ENCODE peak calls at places on chromosomes 11 and 22, in seven cellular contexts. Z is IMR-90, P is Peyer's patch, J is body of pancreas, Q is ovary, D is breast epithelium, A is A549. C is an unnamed sample.
A peak's percentile ranks its signal among the peaks of the same experiment; 100 is the strongest.

GRCh38 chr11:88303037-88303436 is 34.5 kb downstream of the CTSC start:
- DNase-seq in Z (no peak), J (no peak), A (no peak), Q (no peak), D (no peak), P (no peak), C (no peak)

GRCh38 chr22:38982008-38982927 is at the start of gene APOBEC3B:
- DNase-seq in J (no peak), Z (peak; percentile 95), D (peak; percentile 84), Q (peak; percentile 87), A (peak; percentile 91), P (peak; percentile 95), C (peak; percentile 94)

GRCh38 chr11:1053121-1053901 is 16.8 kb upstream of the MUC6 start:
- DNase-seq in Q (peak; percentile 35), A (no peak), P (no peak), D (no peak), J (no peak), Z (no peak), C (no peak)

GRCh38 chr11:111795333-111795985 is 29.3 kb upstream of the PPP2R1B start:
- DNase-seq in A (no peak), J (no peak), Z (peak; percentile 82), D (no peak), P (no peak), Q (no peak), C (no peak)

GRCh38 chr11:106480581-106481185 is 403.2 kb downstream of the AASDHPPT start:
- DNase-seq in J (no peak), Q (no peak), D (no peak), A (no peak), Z (peak; percentile 30), P (no peak), C (no peak)

GRCh38 chr11:13885083-13885482 is 77.4 kb upstream of the SPON1 start:
- DNase-seq in D (no peak), Z (no peak), Q (no peak), P (no peak), A (no peak), J (no peak), C (no peak)

GRCh38 chr22:19604711-19605268 is 80.6 kb upstream of the CLDN5 start:
- DNase-seq in A (no peak), D (no peak), P (no peak), Q (no peak), J (no peak), Z (no peak), C (no peak)

GRCh38 chr11:24515632-24516031 is 18.8 kb downstream of the LUZP2 start:
- DNase-seq in J (no peak), P (no peak), A (no peak), Q (no peak), Z (no peak), D (no peak), C (no peak)

GRCh38 chr11:797300-798092 is 585 bp downstream of the SLC25A22 start:
- DNase-seq in P (peak; percentile 88), Q (peak; percentile 85), D (no peak), J (peak; percentile 76), A (peak; percentile 69), Z (peak; percentile 84), C (no peak)

GRCh38 chr11:94805994-94806393 is 37.8 kb downstream of the AMOTL1 start:
- DNase-seq in P (no peak), J (no peak), D (no peak), Z (no peak), Q (no peak), A (no peak), C (no peak)

GRCh38 chr11:23711981-23712380 is 784.9 kb upstream of the LUZP2 start:
- DNase-seq in Q (no peak), D (no peak), J (no peak), P (no peak), A (no peak), Z (no peak), C (no peak)

GRCh38 chr11:76577921-76578654 is 92.5 kb downstream of the LRRC32 start:
- DNase-seq in P (no peak), Z (no peak), D (no peak), Q (no peak), A (no peak), J (no peak), C (no peak)

GRCh38 chr22:38432264-38432663 is 22.7 kb downstream of the KCNJ4 start:
- DNase-seq in D (no peak), J (no peak), Z (no peak), A (no peak), Q (no peak), P (no peak), C (no peak)

GRCh38 chr11:131027501-131027900 is 111.2 kb upstream of the SNX19 start:
- DNase-seq in A (no peak), J (no peak), D (no peak), Q (no peak), Z (no peak), P (no peak), C (no peak)

GRCh38 chr11:91248199-91248807 is 976.3 kb upstream of the FAT3 start:
- DNase-seq in A (peak; percentile 57), J (peak; percentile 32), P (no peak), Z (peak; percentile 53), Q (no peak), D (no peak), C (no peak)

GRCh38 chr11:64990222-64990918 is 6.4 kb downstream of the BATF2 start:
- DNase-seq in D (no peak), Z (no peak), P (peak; percentile 56), J (no peak), Q (no peak), A (no peak), C (no peak)

GRCh38 chr11:76629133-76629852 is 41.3 kb downstream of the LRRC32 start:
- DNase-seq in J (peak; percentile 19), A (no peak), P (peak; percentile 71), Z (peak; percentile 75), D (no peak), Q (no peak), C (peak; percentile 77)

GRCh38 chr11:116035972-116036371 is 531.8 kb upstream of the CADM1 start:
- DNase-seq in D (no peak), A (no peak), Q (no peak), J (no peak), P (no peak), Z (no peak), C (no peak)

GRCh38 chr11:67497656-67498291 is 7.4 kb downstream of the PITPNM1 start:
- DNase-seq in J (no peak), A (no peak), P (no peak), D (no peak), Q (no peak), Z (no peak), C (no peak)

GRCh38 chr11:67501854-67502253 is 3.3 kb downstream of the PITPNM1 start:
- DNase-seq in J (no peak), A (no peak), Z (no peak), D (no peak), P (no peak), Q (no peak), C (no peak)

GRCh38 chr11:67498544-67498972 is 6.6 kb downstream of the PITPNM1 start:
- DNase-seq in Q (no peak), A (no peak), D (no peak), Z (no peak), P (no peak), J (no peak), C (no peak)

GRCh38 chr11:67500818-67501584 is 4.2 kb downstream of the PITPNM1 start:
- DNase-seq in J (no peak), Z (no peak), P (no peak), D (no peak), A (no peak), Q (no peak), C (no peak)

GRCh38 chr11:67499808-67500793 is 5.1 kb downstream of the PITPNM1 start:
- DNase-seq in P (no peak), A (no peak), Q (no peak), J (no peak), D (no peak), Z (no peak), C (no peak)
- TF ChIP-seq POLR2A in P (no peak), A (no peak), Q (no peak), J (no peak), D (no peak), Z (no peak), C (no peak)

GRCh38 chr22:28977050-28977449 is 84.6 kb downstream of the C22orf31 start:
- DNase-seq in A (no peak), D (no peak), P (no peak), Z (no peak), J (no peak), Q (no peak), C (no peak)
- H3K4me3 ChIP-seq in A (peak overlapping the region; percentile 22), D (peak overlapping the region; percentile 34), P (no peak overlapping the region), Z (no peak overlapping the region), J (no peak overlapping the region), Q (peak overlapping the region; percentile 1), C (no peak overlapping the region)

GRCh38 chr11:125929445-125930075 is 16.3 kb upstream of the VSIG10L2 start:
- DNase-seq in D (no peak), Q (no peak), A (no peak), J (no peak), Z (no peak), P (no peak), C (no peak)

GRCh38 chr11:125931116-125931515 is 14.7 kb upstream of the VSIG10L2 start:
- DNase-seq in Q (no peak), A (no peak), Z (no peak), P (no peak), J (no peak), D (no peak), C (peak; percentile 60)

GRCh38 chr11:125931681-125932080 is 14.2 kb upstream of the VSIG10L2 start:
- DNase-seq in Z (no peak), J (no peak), Q (no peak), D (no peak), P (no peak), A (no peak), C (peak; percentile 79)

GRCh38 chr11:125932301-125932700 is 13.5 kb upstream of the VSIG10L2 start:
- DNase-seq in Z (no peak), Q (no peak), A (no peak), P (no peak), J (no peak), D (no peak), C (peak; percentile 81)

GRCh38 chr11:125930076-125930450 is 15.8 kb upstream of the VSIG10L2 start:
- DNase-seq in Z (no peak), A (no peak), J (no peak), D (no peak), Q (no peak), P (no peak), C (no peak)
- TF ChIP-seq CTCF in Z (no peak), A (no peak), J (no peak), D (no peak), Q (no peak), P (no peak), C (no peak)

GRCh38 chr22:33841281-33842005 is 78.8 kb downstream of the LARGE1 start:
- DNase-seq in P (no peak), Z (no peak), A (no peak), Q (no peak), D (no peak), J (no peak), C (no peak)

GRCh38 chr22:33838644-33839043 is 81.6 kb downstream of the LARGE1 start:
- DNase-seq in D (no peak), J (no peak), Q (no peak), A (no peak), P (no peak), Z (no peak), C (no peak)

GRCh38 chr22:33844273-33844672 is 76.0 kb downstream of the LARGE1 start:
- DNase-seq in Z (no peak), P (no peak), Q (no peak), J (no peak), A (no peak), D (no peak), C (no peak)

GRCh38 chr22:33842006-33842354 is 78.3 kb downstream of the LARGE1 start:
- DNase-seq in Z (no peak), P (no peak), Q (no peak), D (no peak), A (no peak), J (no peak), C (no peak)

GRCh38 chr22:33842421-33843094 is 77.7 kb downstream of the LARGE1 start:
- DNase-seq in Z (no peak), P (no peak), J (no peak), A (no peak), Q (no peak), D (no peak), C (no peak)
- TF ChIP-seq POLR2A in Z (no peak), P (no peak), J (no peak), A (no peak), Q (no peak), D (no peak), C (no peak)